ENCODE peak calls at places on chromosomes 2 and 18, in ten cellular contexts. One of them, this sample, is unnamed.

GRCh38 chr2:178870703-178871102 is 63.5 kb upstream of the TTN start:
- DNase-seq in MCF 10A: peak; percentile 76
- DNase-seq in naive B cell: no peak
- DNase-seq in stimulated activated CD4-positive, alpha-beta T cell treated with anti-CD3 and anti-CD28 coated beads, Interleukin-15, amount 100 ng/mL, for 24 hours: no peak
- DNase-seq in mesenchymal stem cell: no peak
- DNase-seq in retinal pigment epithelial cell: no peak
- DNase-seq in astrocyte of the spinal cord: no peak
- DNase-seq in IMR-90: peak; percentile 13
- DNase-seq in tibial artery: no peak
- DNase-seq in DMS153: no peak
- DNase-seq in this sample: no peak

GRCh38 chr2:19933351-19933981 is 31.7 kb upstream of the TTC32 start:
- DNase-seq in mesenchymal stem cell: peak; percentile 27
- DNase-seq in stimulated activated CD4-positive, alpha-beta T cell treated with anti-CD3 and anti-CD28 coated beads, Interleukin-15, amount 100 ng/mL, for 24 hours: no peak
- DNase-seq in IMR-90: peak; percentile 64
- DNase-seq in retinal pigment epithelial cell: no peak
- DNase-seq in MCF 10A: peak; percentile 53
- DNase-seq in DMS153: no peak
- DNase-seq in astrocyte of the spinal cord: peak; percentile 72
- DNase-seq in tibial artery: no peak
- DNase-seq in naive B cell: no peak
- DNase-seq in this sample: no peak

GRCh38 chr2:205808493-205809121 is 126.3 kb downstream of the NRP2 start:
- DNase-seq in MCF 10A: peak; percentile 35
- DNase-seq in astrocyte of the spinal cord: no peak
- DNase-seq in DMS153: no peak
- DNase-seq in tibial artery: no peak
- DNase-seq in mesenchymal stem cell: no peak
- DNase-seq in IMR-90: no peak
- DNase-seq in retinal pigment epithelial cell: no peak
- DNase-seq in naive B cell: no peak
- DNase-seq in stimulated activated CD4-positive, alpha-beta T cell treated with anti-CD3 and anti-CD28 coated beads, Interleukin-15, amount 100 ng/mL, for 24 hours: no peak
- DNase-seq in this sample: no peak

GRCh38 chr2:171703574-171704347 is 16.5 kb downstream of the DYNC1I2 start:
- DNase-seq in MCF 10A: peak; percentile 55
- DNase-seq in DMS153: no peak
- DNase-seq in stimulated activated CD4-positive, alpha-beta T cell treated with anti-CD3 and anti-CD28 coated beads, Interleukin-15, amount 100 ng/mL, for 24 hours: no peak
- DNase-seq in astrocyte of the spinal cord: peak; percentile 32
- DNase-seq in IMR-90: peak; percentile 56
- DNase-seq in retinal pigment epithelial cell: no peak
- DNase-seq in tibial artery: no peak
- DNase-seq in mesenchymal stem cell: peak; percentile 46
- DNase-seq in naive B cell: peak; percentile 12
- DNase-seq in this sample: no peak

GRCh38 chr2:39506215-39506614 is 69.1 kb upstream of the MAP4K3 start:
- DNase-seq in DMS153: no peak
- DNase-seq in tibial artery: no peak
- DNase-seq in astrocyte of the spinal cord: no peak
- DNase-seq in stimulated activated CD4-positive, alpha-beta T cell treated with anti-CD3 and anti-CD28 coated beads, Interleukin-15, amount 100 ng/mL, for 24 hours: no peak
- DNase-seq in MCF 10A: no peak
- DNase-seq in mesenchymal stem cell: no peak
- DNase-seq in retinal pigment epithelial cell: no peak
- DNase-seq in IMR-90: no peak
- DNase-seq in naive B cell: no peak
- DNase-seq in this sample: no peak

GRCh38 chr18:76621782-76622495 is 126.9 kb upstream of the ZNF516 start:
- DNase-seq in naive B cell: no peak
- DNase-seq in mesenchymal stem cell: peak; percentile 69
- DNase-seq in stimulated activated CD4-positive, alpha-beta T cell treated with anti-CD3 and anti-CD28 coated beads, Interleukin-15, amount 100 ng/mL, for 24 hours: no peak
- DNase-seq in retinal pigment epithelial cell: no peak
- DNase-seq in astrocyte of the spinal cord: peak; percentile 31
- DNase-seq in tibial artery: peak; percentile 30
- DNase-seq in DMS153: peak; percentile 49
- DNase-seq in IMR-90: peak; percentile 62
- DNase-seq in MCF 10A: no peak
- DNase-seq in this sample: no peak

GRCh38 chr2:127173073-127173472 is 47.0 kb downstream of the CYP27C1 start:
- DNase-seq in stimulated activated CD4-positive, alpha-beta T cell treated with anti-CD3 and anti-CD28 coated beads, Interleukin-15, amount 100 ng/mL, for 24 hours: no peak
- DNase-seq in MCF 10A: peak; percentile 47
- DNase-seq in astrocyte of the spinal cord: peak; percentile 88
- DNase-seq in tibial artery: peak; percentile 46
- DNase-seq in retinal pigment epithelial cell: peak; percentile 64
- DNase-seq in mesenchymal stem cell: peak; percentile 57
- DNase-seq in IMR-90: peak; percentile 98
- DNase-seq in DMS153: no peak
- DNase-seq in naive B cell: no peak
- DNase-seq in this sample: no peak

GRCh38 chr2:12847694-12848093 is 131.0 kb downstream of the TRIB2 start:
- DNase-seq in tibial artery: no peak
- DNase-seq in stimulated activated CD4-positive, alpha-beta T cell treated with anti-CD3 and anti-CD28 coated beads, Interleukin-15, amount 100 ng/mL, for 24 hours: no peak
- DNase-seq in naive B cell: no peak
- DNase-seq in astrocyte of the spinal cord: no peak
- DNase-seq in MCF 10A: no peak
- DNase-seq in IMR-90: no peak
- DNase-seq in retinal pigment epithelial cell: no peak
- DNase-seq in mesenchymal stem cell: no peak
- DNase-seq in DMS153: no peak
- DNase-seq in this sample: no peak

GRCh38 chr2:68849579-68850030 is 21.6 kb downstream of the BMP10 start:
- DNase-seq in tibial artery: no peak
- DNase-seq in mesenchymal stem cell: peak; percentile 97
- DNase-seq in IMR-90: peak; percentile 89
- DNase-seq in retinal pigment epithelial cell: no peak
- DNase-seq in MCF 10A: no peak
- DNase-seq in stimulated activated CD4-positive, alpha-beta T cell treated with anti-CD3 and anti-CD28 coated beads, Interleukin-15, amount 100 ng/mL, for 24 hours: no peak
- DNase-seq in naive B cell: no peak
- DNase-seq in DMS153: no peak
- DNase-seq in astrocyte of the spinal cord: no peak
- DNase-seq in this sample: no peak

GRCh38 chr2:44836916-44837315 is 104.6 kb upstream of the SIX3 start:
- DNase-seq in tibial artery: no peak
- DNase-seq in mesenchymal stem cell: no peak
- DNase-seq in IMR-90: no peak
- DNase-seq in astrocyte of the spinal cord: no peak
- DNase-seq in DMS153: no peak
- DNase-seq in MCF 10A: no peak
- DNase-seq in stimulated activated CD4-positive, alpha-beta T cell treated with anti-CD3 and anti-CD28 coated beads, Interleukin-15, amount 100 ng/mL, for 24 hours: no peak
- DNase-seq in naive B cell: no peak
- DNase-seq in retinal pigment epithelial cell: no peak
- DNase-seq in this sample: no peak

GRCh38 chr2:237806334-237806733 is 7.8 kb downstream of the RBM44 start:
- DNase-seq in astrocyte of the spinal cord: peak; percentile 77
- DNase-seq in stimulated activated CD4-positive, alpha-beta T cell treated with anti-CD3 and anti-CD28 coated beads, Interleukin-15, amount 100 ng/mL, for 24 hours: no peak
- DNase-seq in naive B cell: no peak
- DNase-seq in IMR-90: peak; percentile 50
- DNase-seq in retinal pigment epithelial cell: no peak
- DNase-seq in DMS153: no peak
- DNase-seq in tibial artery: no peak
- DNase-seq in mesenchymal stem cell: peak; percentile 6
- DNase-seq in MCF 10A: no peak
- DNase-seq in this sample: no peak

GRCh38 chr2:147100406-147101035 is 744.3 kb upstream of the ACVR2A start:
- DNase-seq in retinal pigment epithelial cell: no peak
- DNase-seq in tibial artery: no peak
- DNase-seq in MCF 10A: no peak
- DNase-seq in mesenchymal stem cell: no peak
- DNase-seq in astrocyte of the spinal cord: peak; percentile 53
- DNase-seq in naive B cell: no peak
- DNase-seq in stimulated activated CD4-positive, alpha-beta T cell treated with anti-CD3 and anti-CD28 coated beads, Interleukin-15, amount 100 ng/mL, for 24 hours: no peak
- DNase-seq in DMS153: no peak
- DNase-seq in IMR-90: peak; percentile 0
- DNase-seq in this sample: no peak

GRCh38 chr2:206125914-206126313 is 33.3 kb downstream of the NDUFS1 start:
- DNase-seq in IMR-90: peak; percentile 12
- DNase-seq in mesenchymal stem cell: no peak
- DNase-seq in DMS153: no peak
- DNase-seq in retinal pigment epithelial cell: no peak
- DNase-seq in stimulated activated CD4-positive, alpha-beta T cell treated with anti-CD3 and anti-CD28 coated beads, Interleukin-15, amount 100 ng/mL, for 24 hours: no peak
- DNase-seq in naive B cell: no peak
- DNase-seq in tibial artery: no peak
- DNase-seq in astrocyte of the spinal cord: no peak
- DNase-seq in MCF 10A: no peak
- DNase-seq in this sample: no peak

GRCh38 chr2:213232649-213233437 is 51.4 kb upstream of the SPAG16 start:
- DNase-seq in IMR-90: peak; percentile 29
- DNase-seq in MCF 10A: no peak
- DNase-seq in astrocyte of the spinal cord: peak; percentile 82
- DNase-seq in DMS153: no peak
- DNase-seq in mesenchymal stem cell: peak; percentile 24
- DNase-seq in tibial artery: no peak
- DNase-seq in stimulated activated CD4-positive, alpha-beta T cell treated with anti-CD3 and anti-CD28 coated beads, Interleukin-15, amount 100 ng/mL, for 24 hours: peak; percentile 26
- DNase-seq in retinal pigment epithelial cell: no peak
- DNase-seq in naive B cell: peak; percentile 84
- DNase-seq in this sample: peak; percentile 25

GRCh38 chr2:199692489-199692888 is 158.5 kb downstream of the FTCDNL1 start:
- DNase-seq in DMS153: peak; percentile 71
- DNase-seq in IMR-90: no peak
- DNase-seq in astrocyte of the spinal cord: peak; percentile 11
- DNase-seq in stimulated activated CD4-positive, alpha-beta T cell treated with anti-CD3 and anti-CD28 coated beads, Interleukin-15, amount 100 ng/mL, for 24 hours: no peak
- DNase-seq in tibial artery: no peak
- DNase-seq in mesenchymal stem cell: peak; percentile 24
- DNase-seq in naive B cell: no peak
- DNase-seq in MCF 10A: peak; percentile 15
- DNase-seq in retinal pigment epithelial cell: no peak
- DNase-seq in this sample: no peak

GRCh38 chr2:26161926-26162325 is 11.0 kb upstream of the GAREM2 start:
- DNase-seq in DMS153: no peak
- DNase-seq in naive B cell: no peak
- DNase-seq in stimulated activated CD4-positive, alpha-beta T cell treated with anti-CD3 and anti-CD28 coated beads, Interleukin-15, amount 100 ng/mL, for 24 hours: no peak
- DNase-seq in tibial artery: no peak
- DNase-seq in astrocyte of the spinal cord: no peak
- DNase-seq in retinal pigment epithelial cell: no peak
- DNase-seq in MCF 10A: no peak
- DNase-seq in mesenchymal stem cell: no peak
- DNase-seq in IMR-90: no peak
- DNase-seq in this sample: no peak

GRCh38 chr2:216081487-216082387 is at the start of the genes PECR and TMEM169:
- DNase-seq in naive B cell: peak; percentile 63
- DNase-seq in IMR-90: peak; percentile 34
- DNase-seq in mesenchymal stem cell: peak; percentile 66
- DNase-seq in retinal pigment epithelial cell: no peak
- DNase-seq in DMS153: peak; percentile 66
- DNase-seq in tibial artery: peak; percentile 74
- DNase-seq in stimulated activated CD4-positive, alpha-beta T cell treated with anti-CD3 and anti-CD28 coated beads, Interleukin-15, amount 100 ng/mL, for 24 hours: peak; percentile 88
- DNase-seq in astrocyte of the spinal cord: peak; percentile 60
- DNase-seq in MCF 10A: peak; percentile 69
- DNase-seq in this sample: peak; percentile 63

GRCh38 chr18:54223568-54224241 is 764 bp downstream of the MBD2 start:
- DNase-seq in mesenchymal stem cell: peak; percentile 85
- DNase-seq in IMR-90: peak; percentile 92
- DNase-seq in astrocyte of the spinal cord: peak; percentile 87
- DNase-seq in DMS153: peak; percentile 31
- DNase-seq in naive B cell: peak; percentile 44
- DNase-seq in stimulated activated CD4-positive, alpha-beta T cell treated with anti-CD3 and anti-CD28 coated beads, Interleukin-15, amount 100 ng/mL, for 24 hours: peak; percentile 69
- DNase-seq in MCF 10A: peak; percentile 97
- DNase-seq in retinal pigment epithelial cell: peak; percentile 68
- DNase-seq in tibial artery: peak; percentile 74
- DNase-seq in this sample: peak; percentile 18

GRCh38 chr2:224882291-224883171 is 159.7 kb downstream of the DOCK10 start:
- DNase-seq in DMS153: no peak
- DNase-seq in retinal pigment epithelial cell: peak; percentile 29
- DNase-seq in IMR-90: peak; percentile 95
- DNase-seq in stimulated activated CD4-positive, alpha-beta T cell treated with anti-CD3 and anti-CD28 coated beads, Interleukin-15, amount 100 ng/mL, for 24 hours: no peak
- DNase-seq in naive B cell: no peak
- DNase-seq in astrocyte of the spinal cord: peak; percentile 93
- DNase-seq in mesenchymal stem cell: peak; percentile 29
- DNase-seq in tibial artery: no peak
- DNase-seq in MCF 10A: peak; percentile 76
- DNase-seq in this sample: no peak

GRCh38 chr2:78979380-78980238 is 45.9 kb upstream of the REG3G start:
- DNase-seq in tibial artery: no peak
- DNase-seq in IMR-90: no peak
- DNase-seq in stimulated activated CD4-positive, alpha-beta T cell treated with anti-CD3 and anti-CD28 coated beads, Interleukin-15, amount 100 ng/mL, for 24 hours: peak; percentile 28
- DNase-seq in retinal pigment epithelial cell: peak; percentile 6
- DNase-seq in MCF 10A: peak; percentile 30
- DNase-seq in mesenchymal stem cell: peak; percentile 51
- DNase-seq in naive B cell: peak; percentile 21
- DNase-seq in astrocyte of the spinal cord: peak; percentile 9
- DNase-seq in DMS153: no peak
- DNase-seq in this sample: no peak

GRCh38 chr2:85413592-85414421 is 3.6 kb upstream of the CAPG start:
- DNase-seq in MCF 10A: peak; percentile 65
- DNase-seq in DMS153: no peak
- DNase-seq in IMR-90: peak; percentile 46
- DNase-seq in retinal pigment epithelial cell: no peak
- DNase-seq in stimulated activated CD4-positive, alpha-beta T cell treated with anti-CD3 and anti-CD28 coated beads, Interleukin-15, amount 100 ng/mL, for 24 hours: peak; percentile 62
- DNase-seq in tibial artery: no peak
- DNase-seq in astrocyte of the spinal cord: peak; percentile 60
- DNase-seq in naive B cell: peak; percentile 56
- DNase-seq in mesenchymal stem cell: peak; percentile 63
- DNase-seq in this sample: no peak

GRCh38 chr18:76476665-76477561 is 18.1 kb downstream of the ZNF516 start:
- DNase-seq in astrocyte of the spinal cord: peak; percentile 93
- DNase-seq in tibial artery: no peak
- DNase-seq in retinal pigment epithelial cell: peak; percentile 76
- DNase-seq in naive B cell: no peak
- DNase-seq in IMR-90: peak; percentile 97
- DNase-seq in stimulated activated CD4-positive, alpha-beta T cell treated with anti-CD3 and anti-CD28 coated beads, Interleukin-15, amount 100 ng/mL, for 24 hours: no peak
- DNase-seq in DMS153: no peak
- DNase-seq in MCF 10A: peak; percentile 60
- DNase-seq in mesenchymal stem cell: peak; percentile 92
- DNase-seq in this sample: no peak

GRCh38 chr18:35000457-35000856 is 40.8 kb upstream of the MAPRE2 start:
- DNase-seq in naive B cell: no peak
- DNase-seq in stimulated activated CD4-positive, alpha-beta T cell treated with anti-CD3 and anti-CD28 coated beads, Interleukin-15, amount 100 ng/mL, for 24 hours: no peak
- DNase-seq in IMR-90: no peak
- DNase-seq in MCF 10A: no peak
- DNase-seq in DMS153: no peak
- DNase-seq in mesenchymal stem cell: no peak
- DNase-seq in tibial artery: no peak
- DNase-seq in astrocyte of the spinal cord: no peak
- DNase-seq in retinal pigment epithelial cell: no peak
- DNase-seq in this sample: no peak

GRCh38 chr18:48940854-48941531 is 9.8 kb downstream of the SMAD7 start:
- DNase-seq in retinal pigment epithelial cell: no peak
- DNase-seq in DMS153: no peak
- DNase-seq in stimulated activated CD4-positive, alpha-beta T cell treated with anti-CD3 and anti-CD28 coated beads, Interleukin-15, amount 100 ng/mL, for 24 hours: peak; percentile 76
- DNase-seq in astrocyte of the spinal cord: no peak
- DNase-seq in naive B cell: peak; percentile 84
- DNase-seq in MCF 10A: no peak
- DNase-seq in IMR-90: peak; percentile 45
- DNase-seq in tibial artery: no peak
- DNase-seq in mesenchymal stem cell: peak; percentile 53
- DNase-seq in this sample: peak; percentile 91

GRCh38 chr2:99354060-99354459 is 16.9 kb downstream of the EIF5B start:
- DNase-seq in IMR-90: peak; percentile 46
- DNase-seq in retinal pigment epithelial cell: no peak
- DNase-seq in MCF 10A: no peak
- DNase-seq in naive B cell: no peak
- DNase-seq in mesenchymal stem cell: peak; percentile 13
- DNase-seq in astrocyte of the spinal cord: no peak
- DNase-seq in stimulated activated CD4-positive, alpha-beta T cell treated with anti-CD3 and anti-CD28 coated beads, Interleukin-15, amount 100 ng/mL, for 24 hours: no peak
- DNase-seq in tibial artery: no peak
- DNase-seq in DMS153: no peak
- DNase-seq in this sample: no peak

GRCh38 chr18:74419761-74420160 is 37.3 kb downstream of the DIPK1C start:
- DNase-seq in retinal pigment epithelial cell: no peak
- DNase-seq in tibial artery: no peak
- DNase-seq in stimulated activated CD4-positive, alpha-beta T cell treated with anti-CD3 and anti-CD28 coated beads, Interleukin-15, amount 100 ng/mL, for 24 hours: no peak
- DNase-seq in astrocyte of the spinal cord: no peak
- DNase-seq in IMR-90: no peak
- DNase-seq in mesenchymal stem cell: no peak
- DNase-seq in DMS153: no peak
- DNase-seq in MCF 10A: no peak
- DNase-seq in naive B cell: no peak
- DNase-seq in this sample: no peak

GRCh38 chr2:177298191-177298590 is 33.7 kb upstream of the NFE2L2 start:
- DNase-seq in naive B cell: no peak
- DNase-seq in IMR-90: no peak
- DNase-seq in mesenchymal stem cell: no peak
- DNase-seq in stimulated activated CD4-positive, alpha-beta T cell treated with anti-CD3 and anti-CD28 coated beads, Interleukin-15, amount 100 ng/mL, for 24 hours: no peak
- DNase-seq in astrocyte of the spinal cord: no peak
- DNase-seq in DMS153: no peak
- DNase-seq in MCF 10A: no peak
- DNase-seq in tibial artery: no peak
- DNase-seq in retinal pigment epithelial cell: peak; percentile 44
- DNase-seq in this sample: no peak

GRCh38 chr18:6629635-6630140 is 99.8 kb upstream of the ARHGAP28 start:
- DNase-seq in retinal pigment epithelial cell: no peak
- DNase-seq in tibial artery: no peak
- DNase-seq in naive B cell: no peak
- DNase-seq in mesenchymal stem cell: no peak
- DNase-seq in astrocyte of the spinal cord: peak; percentile 75
- DNase-seq in MCF 10A: peak; percentile 50
- DNase-seq in stimulated activated CD4-positive, alpha-beta T cell treated with anti-CD3 and anti-CD28 coated beads, Interleukin-15, amount 100 ng/mL, for 24 hours: no peak
- DNase-seq in IMR-90: peak; percentile 88
- DNase-seq in DMS153: no peak
- DNase-seq in this sample: no peak